ENCODE peak calls at places on chromosomes 6 and 20, in four cellular contexts. One of them, this sample, is unnamed.

GRCh38 chr20:4999788-5000187 is 1.5 kb downstream of the SLC23A2 start:
- DNase-seq in mucosa of gallbladder: no peak
- DNase-seq in NCI-H2171 treated with DMSO at 0.1 percent for 48 hours: peak
- DNase-seq in CD4-positive, CD25-positive, alpha-beta regulatory T cell: peak
- DNase-seq in this sample: no peak

GRCh38 chr6:28922841-28923317 is 906 bp downstream of the TRIM27 start:
- DNase-seq in mucosa of gallbladder: peak
- DNase-seq in NCI-H2171 treated with DMSO at 0.1 percent for 48 hours: peak
- DNase-seq in CD4-positive, CD25-positive, alpha-beta regulatory T cell: peak
- DNase-seq in this sample: peak

GRCh38 chr20:9329356-9330092 is 184.9 kb upstream of the LAMP5 start:
- DNase-seq in mucosa of gallbladder: no peak
- DNase-seq in NCI-H2171 treated with DMSO at 0.1 percent for 48 hours: no peak
- DNase-seq in CD4-positive, CD25-positive, alpha-beta regulatory T cell: no peak
- DNase-seq in this sample: no peak

GRCh38 chr6:136927313-136927712 is 5.2 kb downstream of the SLC35D3 start:
- DNase-seq in mucosa of gallbladder: no peak
- DNase-seq in NCI-H2171 treated with DMSO at 0.1 percent for 48 hours: no peak
- DNase-seq in CD4-positive, CD25-positive, alpha-beta regulatory T cell: peak
- DNase-seq in this sample: no peak

GRCh38 chr6:26420607-26421235 is 18.6 kb downstream of the BTN3A1 start:
- DNase-seq in mucosa of gallbladder: peak
- DNase-seq in NCI-H2171 treated with DMSO at 0.1 percent for 48 hours: no peak
- DNase-seq in CD4-positive, CD25-positive, alpha-beta regulatory T cell: peak
- DNase-seq in this sample: peak

GRCh38 chr6:133017581-133017980 is 203.2 kb downstream of the RPS12 start:
- DNase-seq in mucosa of gallbladder: no peak
- DNase-seq in NCI-H2171 treated with DMSO at 0.1 percent for 48 hours: no peak
- DNase-seq in CD4-positive, CD25-positive, alpha-beta regulatory T cell: no peak
- DNase-seq in this sample: no peak

GRCh38 chr6:156009656-156010055 is 554.0 kb upstream of the NOX3 start:
- DNase-seq in mucosa of gallbladder: no peak
- DNase-seq in NCI-H2171 treated with DMSO at 0.1 percent for 48 hours: no peak
- DNase-seq in CD4-positive, CD25-positive, alpha-beta regulatory T cell: no peak
- DNase-seq in this sample: no peak

GRCh38 chr6:37607949-37608348 is 89.7 kb downstream of the MDGA1 start:
- DNase-seq in mucosa of gallbladder: no peak
- DNase-seq in NCI-H2171 treated with DMSO at 0.1 percent for 48 hours: peak
- DNase-seq in CD4-positive, CD25-positive, alpha-beta regulatory T cell: no peak
- DNase-seq in this sample: no peak

GRCh38 chr6:153096031-153096430 is 35.1 kb downstream of the RGS17 start:
- DNase-seq in mucosa of gallbladder: no peak
- DNase-seq in NCI-H2171 treated with DMSO at 0.1 percent for 48 hours: no peak
- DNase-seq in CD4-positive, CD25-positive, alpha-beta regulatory T cell: no peak
- DNase-seq in this sample: no peak

GRCh38 chr6:141309295-141309694 is 823.4 kb upstream of the GJE1 start:
- DNase-seq in mucosa of gallbladder: no peak
- DNase-seq in NCI-H2171 treated with DMSO at 0.1 percent for 48 hours: peak
- DNase-seq in CD4-positive, CD25-positive, alpha-beta regulatory T cell: peak
- DNase-seq in this sample: peak

GRCh38 chr6:78517399-78517798 is 350.0 kb upstream of the IRAK1BP1 start:
- DNase-seq in mucosa of gallbladder: no peak
- DNase-seq in NCI-H2171 treated with DMSO at 0.1 percent for 48 hours: no peak
- DNase-seq in CD4-positive, CD25-positive, alpha-beta regulatory T cell: no peak
- DNase-seq in this sample: no peak

GRCh38 chr6:113893866-113894265 is 36.7 kb downstream of the MARCKS start:
- DNase-seq in mucosa of gallbladder: no peak
- DNase-seq in NCI-H2171 treated with DMSO at 0.1 percent for 48 hours: no peak
- DNase-seq in CD4-positive, CD25-positive, alpha-beta regulatory T cell: no peak
- DNase-seq in this sample: no peak

GRCh38 chr20:2535711-2536561 is 437 bp upstream of the TMC2 start:
- DNase-seq in mucosa of gallbladder: no peak
- DNase-seq in NCI-H2171 treated with DMSO at 0.1 percent for 48 hours: peak
- DNase-seq in CD4-positive, CD25-positive, alpha-beta regulatory T cell: no peak
- DNase-seq in this sample: no peak

GRCh38 chr20:44620030-44620429 is 31.5 kb downstream of the ADA start:
- DNase-seq in mucosa of gallbladder: no peak
- DNase-seq in NCI-H2171 treated with DMSO at 0.1 percent for 48 hours: no peak
- DNase-seq in CD4-positive, CD25-positive, alpha-beta regulatory T cell: no peak
- DNase-seq in this sample: no peak